ENCODE peak calls at places on chromosomes 11 and 22, in four cellular contexts. D is IMR-90, U is fibroblast of lung, P is HepG2. N is an unnamed sample.

GRCh38 chr22:38085056-38085455 is 1.1 kb upstream of the SLC16A8 start:
- DNase-seq in D (no peak), U (no peak), P (no peak), N (no peak)

GRCh38 chr11:64314146-64314804 is 3.1 kb downstream of the TRMT112 start:
- DNase-seq in D (no peak), U (no peak), P (no peak), N (no peak)

GRCh38 chr22:22896601-22897000 is 9.0 kb downstream of the IGLL5 start:
- DNase-seq in P (no peak), U (no peak), D (no peak), N (no peak)

GRCh38 chr11:132848336-132848735 is 684.0 kb downstream of the OPCML start:
- DNase-seq in U (peak; percentile 89), P (no peak), D (peak; percentile 7), N (no peak)

GRCh38 chr22:39932918-39933649 is 27.1 kb upstream of the TMA7B start:
- DNase-seq in U (no peak), P (peak; percentile 29), D (no peak), N (peak; percentile 35)

GRCh38 chr22:22770280-22770871 is 117.2 kb upstream of the IGLL5 start:
- DNase-seq in P (peak; percentile 30), D (no peak), U (peak; percentile 4), N (no peak)

GRCh38 chr11:96114178-96115070 is 190.5 kb upstream of the MTMR2 start:
- DNase-seq in D (no peak), U (no peak), P (peak; percentile 74), N (no peak)

GRCh38 chr22:20433686-20434241 is 3.9 kb downstream of the SCARF2 start:
- DNase-seq in D (no peak), U (no peak), P (no peak), N (no peak)

GRCh38 chr11:64817476-64817875 is 7.1 kb upstream of the MEN1 start:
- DNase-seq in U (no peak), D (no peak), P (no peak), N (no peak)

DNA sequence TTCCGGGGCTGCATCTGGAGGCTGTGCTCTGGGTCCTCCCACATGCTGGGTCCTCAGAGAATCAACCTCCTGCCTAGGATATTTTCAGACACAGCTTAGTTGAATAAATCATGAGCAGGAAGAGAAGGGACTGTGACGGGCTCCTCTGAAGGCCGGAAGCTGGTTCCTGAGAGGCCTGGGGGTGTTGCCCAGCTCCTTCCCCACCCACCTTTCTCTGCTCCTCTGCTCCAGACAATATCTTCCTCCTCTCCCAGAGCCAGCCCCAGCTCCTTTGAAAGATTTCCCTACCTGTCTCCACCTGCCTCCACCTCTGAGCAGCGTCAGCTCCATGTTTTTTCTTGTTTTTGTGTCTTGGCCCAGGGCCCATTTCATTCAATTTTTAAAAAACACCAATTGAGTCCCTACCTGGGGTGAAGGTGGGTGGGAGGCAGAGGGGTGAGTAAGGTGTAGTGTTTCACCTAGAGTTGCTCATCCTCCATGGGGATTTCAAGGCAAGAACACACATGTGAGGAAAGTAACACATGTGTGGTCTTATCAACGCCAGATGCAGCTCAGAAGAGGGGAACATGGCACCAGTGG is 24.8 kb upstream of the THY1 start:
- DNase-seq in D (no peak), U (no peak), P (no peak), N (no peak)
- H2AFZ ChIP-seq in D (no peak overlapping the region), U (no peak overlapping the region), P (no peak overlapping the region), N (no peak overlapping the region)

GRCh38 chr22:30893434-30894370 is 74.9 kb downstream of the MORC2 start:
- DNase-seq in U (no peak), P (no peak), D (no peak), N (no peak)
- H2AFZ ChIP-seq in U (no peak overlapping the region), P (no peak overlapping the region), D (no peak overlapping the region), N (no peak overlapping the region)

DNA sequence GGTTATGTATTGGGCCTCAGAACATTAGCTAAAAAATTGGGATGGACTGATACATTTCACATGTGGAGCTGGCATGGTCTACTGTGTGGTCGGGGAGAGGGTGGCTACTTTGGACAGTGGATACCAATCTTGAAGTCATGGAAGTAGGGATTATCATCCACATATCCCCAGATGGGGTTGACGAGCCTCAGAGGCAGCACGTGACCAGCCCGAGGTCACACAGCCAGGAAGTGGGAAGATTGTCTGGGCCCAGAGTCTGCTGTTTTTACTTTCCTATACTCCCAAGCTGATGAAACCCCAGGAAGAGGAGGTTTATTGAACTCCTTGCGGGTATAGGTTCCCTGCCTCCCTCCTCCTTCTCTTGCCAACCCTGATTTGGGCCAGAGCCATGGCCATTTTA is 92.9 kb downstream of the FBXO7 start:
- DNase-seq in P (no peak), D (no peak), U (no peak), N (no peak)
- H2AFZ ChIP-seq in P (no peak overlapping the region), D (no peak overlapping the region), U (no peak overlapping the region), N (no peak overlapping the region)

GRCh38 chr11:31798057-31799035 is 12.8 kb downstream of the PAX6 start:
- DNase-seq in P (no peak), D (no peak), U (no peak), N (no peak)
- H2AFZ ChIP-seq in P (no peak overlapping the region), D (peak overlapping the region; percentile 65), U (no peak overlapping the region), N (no peak overlapping the region)

GRCh38 chr11:108797578-108798100 is 132.8 kb downstream of the DDX10 start:
- DNase-seq in U (no peak), P (peak; percentile 50), D (no peak), N (no peak)
- H2AFZ ChIP-seq in U (no peak overlapping the region), P (no peak overlapping the region), D (no peak overlapping the region), N (no peak overlapping the region)